ENCODE peak calls at places on chromosome 17, in ten cellular contexts. R is HT1080; X is GDM1; C is BJ; S is stimulated activated CD4-positive, alpha-beta T cell treated with anti-CD3 and anti-CD28 coated beads, Interleukin-12 subunit alpha, Interleukin-12 subunit beta, amount 100 ng/mL, for 4 hours; Y is psoas muscle; T is heart right ventricle; V is A549; D is cardiac fibroblast; F is nephron progenitor cell. I is an unnamed sample.
A peak's percentile ranks its signal among the peaks of the same experiment; 100 is the strongest.

GRCh38 chr17:56972111-56972730 is 5.7 kb upstream of the SCPEP1 start:
- DNase-seq in S (no peak), T (no peak), F (no peak), Y (no peak), X (no peak), R (no peak), D (no peak), V (no peak), C (no peak), I (no peak)

GRCh38 chr17:37506678-37507077 is 17.0 kb downstream of the DUSP14 start:
- DNase-seq in Y (no peak), C (no peak), F (peak; percentile 41), D (peak; percentile 32), S (no peak), X (no peak), R (peak; percentile 51), V (peak; percentile 83), T (no peak), I (peak; percentile 36)

GRCh38 chr17:27493088-27493487 is 36.8 kb downstream of the KSR1 start:
- DNase-seq in R (no peak), F (no peak), T (no peak), S (no peak), D (no peak), V (no peak), C (no peak), X (no peak), Y (no peak), I (no peak)

GRCh38 chr17:12592941-12593340 is 72.7 kb upstream of the MYOCD start:
- DNase-seq in V (no peak), R (no peak), F (no peak), C (no peak), T (no peak), Y (no peak), X (no peak), D (no peak), S (no peak), I (peak; percentile 21)

GRCh38 chr17:21042434-21043295 is at the start of gene USP22:
- DNase-seq in X (peak; percentile 47), R (peak; percentile 47), D (no peak), Y (no peak), T (no peak), S (peak; percentile 93), V (peak; percentile 76), F (peak; percentile 97), C (no peak), I (no peak)

GRCh38 chr17:38674013-38674748 is 576 bp downstream of the EPOP start:
- DNase-seq in F (peak; percentile 34), X (no peak), R (no peak), Y (peak; percentile 60), C (no peak), D (no peak), S (peak; percentile 51), V (peak; percentile 35), T (peak; percentile 25), I (no peak)

GRCh38 chr17:33716937-33717336 is 423.8 kb upstream of the ASIC2 start:
- DNase-seq in Y (no peak), X (no peak), D (no peak), T (no peak), C (no peak), R (no peak), F (no peak), S (no peak), V (no peak), I (no peak)

GRCh38 chr17:34420254-34420766 is 57.3 kb upstream of the CCL1 start:
- DNase-seq in V (peak; percentile 81), R (peak; percentile 57), Y (no peak), S (peak; percentile 56), D (peak; percentile 74), F (peak; percentile 78), X (peak; percentile 15), T (peak; percentile 36), C (no peak), I (peak; percentile 61)

GRCh38 chr17:29165261-29165660 is 14.9 kb downstream of the MYO18A start:
- DNase-seq in V (no peak), X (no peak), Y (no peak), F (no peak), T (no peak), S (no peak), D (no peak), R (no peak), C (no peak), I (no peak)

GRCh38 chr17:46264456-46265198 is 30.3 kb upstream of the LRRC37A start:
- DNase-seq in T (no peak), R (peak; percentile 80), Y (no peak), S (no peak), V (peak; percentile 56), X (no peak), F (no peak), C (peak; percentile 68), D (peak; percentile 86), I (peak; percentile 90)

GRCh38 chr17:40062347-40063033 is at the start of gene THRA:
- DNase-seq in C (no peak), D (peak; percentile 28), X (peak; percentile 47), Y (peak; percentile 88), T (peak; percentile 83), R (no peak), S (peak; percentile 68), F (peak; percentile 80), V (peak; percentile 68), I (no peak)

GRCh38 chr17:78921437-78921971 is 3.7 kb downstream of the TIMP2 start:
- DNase-seq in F (no peak), D (no peak), S (no peak), C (no peak), V (no peak), Y (peak; percentile 58), R (no peak), T (peak; percentile 52), X (no peak), I (no peak)

GRCh38 chr17:43636446-43636845 is 25.3 kb downstream of the MEOX1 start:
- DNase-seq in R (no peak), T (no peak), D (no peak), F (no peak), V (no peak), C (no peak), S (no peak), X (no peak), Y (no peak), I (no peak)

GRCh38 chr17:30558313-30559195 is 81.3 kb downstream of the GOSR1 start:
- DNase-seq in S (no peak), X (no peak), T (no peak), V (no peak), F (no peak), D (no peak), Y (no peak), R (no peak), C (no peak), I (no peak)

GRCh38 chr17:50426814-50427787 is 1.1 kb downstream of the ACSF2 start:
- DNase-seq in X (peak; percentile 6), C (no peak), Y (no peak), T (no peak), R (peak; percentile 59), D (peak; percentile 31), F (peak; percentile 28), S (no peak), V (peak; percentile 87), I (peak; percentile 17)

GRCh38 chr17:43789482-43789881 is 9.2 kb downstream of the CFAP97D1 start:
- DNase-seq in Y (no peak), F (no peak), V (no peak), X (no peak), R (no peak), D (no peak), S (no peak), C (no peak), T (no peak), I (no peak)

GRCh38 chr17:79581306-79581932 is 29.4 kb downstream of the RBFOX3 start:
- DNase-seq in F (no peak), T (no peak), V (no peak), C (no peak), R (peak; percentile 5), S (no peak), D (no peak), Y (no peak), X (no peak), I (no peak)

I was measured in fibroblast of lung.